ENCODE peak calls at places on chromosomes 1 and 21, in nine cellular contexts. C, I, Y, K, H, D, W, O and A are unnamed samples.
A peak's percentile ranks its signal among the peaks of the same experiment; 100 is the strongest.

GRCh38 chr1:184860985-184861754 is 106.5 kb upstream of the EDEM3 start:
- DNase-seq in C (no peak), D (no peak), H (no peak), Y (no peak), W (no peak), K (no peak), O (no peak), I (no peak), A (no peak)

GRCh38 chr1:29156543-29157268 is 25.0 kb downstream of the SRSF4 start:
- DNase-seq in D (no peak), K (no peak), C (no peak), W (no peak), Y (no peak), H (no peak), I (no peak), O (no peak), A (no peak)

GRCh38 chr1:17233675-17234074 is 15.2 kb upstream of the PADI3 start:
- DNase-seq in C (no peak), D (no peak), K (peak; percentile 89), I (no peak), H (peak; percentile 24), O (peak; percentile 96), W (no peak), Y (peak; percentile 38), A (peak; percentile 24)

GRCh38 chr1:234863596-234863995 is 253.6 kb upstream of the IRF2BP2 start:
- DNase-seq in C (no peak), O (peak; percentile 90), W (no peak), H (no peak), D (no peak), Y (no peak), I (no peak), K (no peak), A (no peak)

GRCh38 chr1:235296729-235297128 is 31.2 kb downstream of the ARID4B start:
- DNase-seq in Y (no peak), K (no peak), O (no peak), H (no peak), I (no peak), C (no peak), D (no peak), W (no peak), A (no peak)

GRCh38 chr1:193614817-193615216 is 428.4 kb upstream of the B3GALT2 start:
- DNase-seq in K (no peak), O (peak; percentile 40), H (no peak), I (no peak), D (no peak), Y (no peak), W (no peak), C (no peak), A (no peak)

GRCh38 chr1:112698366-112699310 is 8.3 kb downstream of the RHOC start:
- DNase-seq in I (no peak), K (peak; percentile 92), H (no peak), Y (peak; percentile 69), C (no peak), D (no peak), O (no peak), W (no peak), A (no peak)

GRCh38 chr1:172883387-172883791 is 167.4 kb downstream of the TNFSF18 start:
- DNase-seq in I (no peak), D (no peak), H (no peak), O (peak; percentile 69), Y (no peak), C (no peak), W (no peak), K (no peak), A (no peak)

GRCh38 chr1:234719454-234720258 is 109.7 kb upstream of the IRF2BP2 start:
- DNase-seq in W (no peak), D (no peak), C (no peak), O (no peak), K (no peak), H (no peak), Y (no peak), I (no peak), A (no peak)

GRCh38 chr1:205382561-205382960 is 25.8 kb upstream of the KLHDC8A start:
- DNase-seq in D (no peak), K (peak; percentile 4), I (no peak), C (no peak), H (no peak), O (no peak), Y (no peak), W (no peak), A (no peak)

GRCh38 chr21:14527690-14528652 is 18.1 kb downstream of the SAMSN1 start:
- DNase-seq in C (no peak), D (no peak), I (no peak), O (no peak), K (no peak), H (no peak), Y (no peak), W (no peak), A (no peak)

GRCh38 chr1:209456878-209457277 is 126.6 kb upstream of the CAMK1G start:
- DNase-seq in D (no peak), C (no peak), O (peak; percentile 17), I (no peak), H (no peak), Y (no peak), W (no peak), K (no peak), A (no peak)

GRCh38 chr21:24045775-24046215 is 1561.5 kb downstream of the MRPL39 start:
- DNase-seq in W (no peak), O (peak; percentile 0), C (no peak), H (peak; percentile 85), K (peak; percentile 46), I (no peak), Y (peak; percentile 31), D (peak; percentile 47), A (peak; percentile 73)

GRCh38 chr1:92030701-92031107 is 919 bp downstream of the EPHX4 start:
- DNase-seq in H (no peak), C (no peak), K (no peak), I (no peak), O (peak; percentile 5), Y (no peak), D (no peak), W (no peak), A (no peak)